ENCODE peak calls at places on chromosomes 4 and X, in four cellular contexts. One of them, this sample, is unnamed.

GRCh38 chr4:14708574-14708973 is 293.7 kb upstream of the CPEB2 start:
- DNase-seq in WTC11: no peak
- DNase-seq in K562: no peak
- DNase-seq in A549: no peak
- DNase-seq in this sample: no peak

GRCh38 chr4:67106846-67107467 is 438.3 kb downstream of the CENPC start:
- DNase-seq in WTC11: no peak
- DNase-seq in K562: no peak
- DNase-seq in A549: no peak
- DNase-seq in this sample: no peak

GRCh38 chr4:85807247-85807915 is 332.4 kb downstream of the ARHGAP24 start:
- DNase-seq in WTC11: no peak
- DNase-seq in K562: no peak
- DNase-seq in A549: no peak
- DNase-seq in this sample: no peak

GRCh38 chr4:94635172-94635571 is 122.6 kb upstream of the BMPR1B start:
- DNase-seq in WTC11: no peak
- DNase-seq in K562: no peak
- DNase-seq in A549: no peak
- DNase-seq in this sample: no peak

GRCh38 chr4:118920247-118920646 is 31.6 kb downstream of the SYNPO2 start:
- DNase-seq in WTC11: no peak
- DNase-seq in K562: no peak
- DNase-seq in A549: no peak
- DNase-seq in this sample: no peak

GRCh38 chrX:115344885-115345653 is 55.6 kb downstream of the LUZP4 start:
- DNase-seq in WTC11: peak; percentile 26
- DNase-seq in K562: no peak
- DNase-seq in A549: peak; percentile 62
- DNase-seq in this sample: peak; percentile 91

GRCh38 chrX:118594697-118595420 is 99.2 kb downstream of the DOCK11 start:
- DNase-seq in WTC11: no peak
- DNase-seq in K562: no peak
- DNase-seq in A549: no peak
- DNase-seq in this sample: no peak

GRCh38 chr4:104752337-104752736 is 257.6 kb upstream of the CXXC4 start:
- DNase-seq in WTC11: no peak
- DNase-seq in K562: no peak
- DNase-seq in A549: no peak
- DNase-seq in this sample: no peak

GRCh38 chrX:70196961-70197805 is 19.9 kb downstream of the DGAT2L6 start:
- DNase-seq in WTC11: peak; percentile 57
- DNase-seq in K562: peak; percentile 72
- DNase-seq in A549: peak; percentile 42
- DNase-seq in this sample: peak; percentile 51

GRCh38 chr4:112559053-112559452 is 43.1 kb upstream of the NEUROG2 start:
- DNase-seq in WTC11: no peak
- DNase-seq in K562: no peak
- DNase-seq in A549: no peak
- DNase-seq in this sample: no peak

GRCh38 chr4:140047017-140047640 is 106.9 kb downstream of the MAML3 start:
- DNase-seq in WTC11: peak; percentile 12
- DNase-seq in K562: no peak
- DNase-seq in A549: no peak
- DNase-seq in this sample: no peak

GRCh38 chrX:21438792-21439191 is 64.6 kb downstream of the CNKSR2 start:
- DNase-seq in WTC11: no peak
- DNase-seq in K562: no peak
- DNase-seq in A549: no peak
- DNase-seq in this sample: no peak

GRCh38 chrX:40243699-40244098 is 145.9 kb upstream of the BCOR start:
- DNase-seq in WTC11: no peak
- DNase-seq in K562: no peak
- DNase-seq in A549: no peak
- DNase-seq in this sample: no peak

GRCh38 chrX:74520291-74520690 is 94.1 kb downstream of the RLIM start:
- DNase-seq in WTC11: no peak
- DNase-seq in K562: no peak
- DNase-seq in A549: no peak
- DNase-seq in this sample: no peak

GRCh38 chr4:80206541-80207171 is 9.4 kb downstream of the PRDM8 start:
- DNase-seq in WTC11: no peak
- DNase-seq in K562: no peak
- DNase-seq in A549: no peak
- DNase-seq in this sample: no peak

GRCh38 chrX:37509349-37509748 is 62.1 kb upstream of the LANCL3 start:
- DNase-seq in WTC11: no peak
- DNase-seq in K562: no peak
- DNase-seq in A549: no peak
- DNase-seq in this sample: no peak

GRCh38 chr4:158043971-158044618 is 128.7 kb downstream of the GASK1B start:
- DNase-seq in WTC11: no peak
- DNase-seq in K562: no peak
- DNase-seq in A549: no peak
- DNase-seq in this sample: no peak

GRCh38 chr4:138192113-138192512 is 50.0 kb downstream of the SLC7A11 start:
- DNase-seq in WTC11: no peak
- DNase-seq in K562: peak; percentile 13
- DNase-seq in A549: peak; percentile 31
- DNase-seq in this sample: peak; percentile 68

GRCh38 chr4:84573738-84574720 is 8.9 kb upstream of the CDS1 start:
- DNase-seq in WTC11: no peak
- DNase-seq in K562: no peak
- DNase-seq in A549: no peak
- DNase-seq in this sample: no peak

GRCh38 chr4:73606465-73606974 is 13.7 kb downstream of the RASSF6 start:
- DNase-seq in WTC11: no peak
- DNase-seq in K562: no peak
- DNase-seq in A549: no peak
- DNase-seq in this sample: no peak

GRCh38 chrX:57156397-57157049 is 19.3 kb upstream of the SPIN2A start:
- DNase-seq in WTC11: peak; percentile 41
- DNase-seq in K562: no peak
- DNase-seq in A549: no peak
- DNase-seq in this sample: peak; percentile 50

GRCh38 chr4:18291313-18291712 is 269.8 kb upstream of the LCORL start:
- DNase-seq in WTC11: no peak
- DNase-seq in K562: no peak
- DNase-seq in A549: no peak
- DNase-seq in this sample: no peak

GRCh38 chr4:126738926-126739325 is 893.8 kb upstream of the INTU start:
- DNase-seq in WTC11: no peak
- DNase-seq in K562: no peak
- DNase-seq in A549: no peak
- DNase-seq in this sample: no peak

GRCh38 chr4:156169011-156169410 is 215.3 kb upstream of the CTSO start:
- DNase-seq in WTC11: peak; percentile 17
- DNase-seq in K562: no peak
- DNase-seq in A549: no peak
- DNase-seq in this sample: peak; percentile 3

GRCh38 chrX:66074920-66075879 is 35.3 kb upstream of the VSIG4 start:
- DNase-seq in WTC11: no peak
- DNase-seq in K562: no peak
- DNase-seq in A549: no peak
- DNase-seq in this sample: no peak

GRCh38 chrX:137166591-137166990 is 132.8 kb upstream of the GPR101 start:
- DNase-seq in WTC11: peak; percentile 53
- DNase-seq in K562: peak; percentile 15
- DNase-seq in A549: no peak
- DNase-seq in this sample: no peak

GRCh38 chr4:15848191-15848842 is 70.2 kb downstream of the CD38 start:
- DNase-seq in WTC11: no peak
- DNase-seq in K562: no peak
- DNase-seq in A549: no peak
- DNase-seq in this sample: no peak

GRCh38 chr4:43277003-43277402 is 384.5 kb downstream of the GRXCR1 start:
- DNase-seq in WTC11: no peak
- DNase-seq in K562: no peak
- DNase-seq in A549: no peak
- DNase-seq in this sample: no peak

GRCh38 chrX:124328765-124329164 is 3.7 kb upstream of the TEX13D start:
- DNase-seq in WTC11: no peak
- DNase-seq in K562: no peak
- DNase-seq in A549: no peak
- DNase-seq in this sample: no peak

GRCh38 chr4:25117274-25117673 is 43.0 kb downstream of the SEPSECS start:
- DNase-seq in WTC11: no peak
- DNase-seq in K562: no peak
- DNase-seq in A549: no peak
- DNase-seq in this sample: no peak

GRCh38 chr4:70801265-70801809 is 38.4 kb downstream of the GRSF1 start:
- DNase-seq in WTC11: no peak
- DNase-seq in K562: no peak
- DNase-seq in A549: no peak
- DNase-seq in this sample: no peak

GRCh38 chr4:24513718-24514117 is 70.6 kb downstream of the DHX15 start:
- DNase-seq in WTC11: no peak
- DNase-seq in K562: no peak
- DNase-seq in A549: no peak
- DNase-seq in this sample: no peak

GRCh38 chr4:153209410-153209809 is 5.2 kb downstream of the TRIM2 start:
- DNase-seq in WTC11: no peak
- DNase-seq in K562: no peak
- DNase-seq in A549: no peak
- DNase-seq in this sample: peak; percentile 84

DNA sequence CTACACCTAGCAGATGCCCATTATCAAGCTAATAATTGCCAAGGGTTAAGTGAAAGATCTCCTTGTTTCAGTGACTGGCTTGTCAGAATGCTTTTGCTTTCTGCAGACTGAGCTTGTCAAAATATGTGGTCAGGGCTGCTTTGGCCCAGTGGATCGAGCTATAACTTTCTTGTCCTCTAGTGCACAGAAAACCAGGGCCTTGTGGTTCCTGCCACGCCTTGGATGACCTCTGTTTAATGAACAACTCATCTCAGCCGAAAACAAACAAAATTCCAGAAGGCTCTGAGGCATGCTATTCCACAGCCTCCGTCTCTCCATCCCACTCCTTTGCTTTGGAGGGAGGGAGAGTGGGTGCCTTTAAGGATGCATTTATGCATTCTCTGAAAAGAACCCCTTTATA is 11.3 kb downstream of the EVC start:
- DNase-seq in WTC11: no peak
- DNase-seq in K562: no peak
- DNase-seq in A549: peak; percentile 24
- DNase-seq in this sample: peak; percentile 86
- TF ChIP-seq NR3C1 in WTC11: no peak
- TF ChIP-seq NR3C1 in K562: no peak
- TF ChIP-seq NR3C1 in A549: no peak
- TF ChIP-seq NR3C1 in this sample: no peak

DNA sequence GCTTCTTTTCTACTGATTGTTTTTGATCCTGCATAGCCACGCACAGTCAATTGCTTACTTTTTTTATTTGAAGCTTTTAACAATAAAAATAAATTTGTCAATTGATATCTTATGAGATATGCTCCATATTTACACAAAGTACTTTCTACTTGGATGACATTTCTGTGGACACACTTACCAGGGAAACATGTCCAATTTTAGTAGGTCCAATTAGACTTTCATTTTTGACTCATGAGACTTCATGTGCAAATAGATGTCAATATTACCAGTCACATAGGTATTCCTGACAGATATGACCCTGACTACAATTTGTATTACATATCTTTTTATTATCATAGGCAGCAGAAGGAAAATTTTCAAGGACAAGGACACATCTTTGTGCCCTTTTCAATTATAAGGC is 219.9 kb upstream of the ANKRD50 start:
- DNase-seq in WTC11: no peak
- DNase-seq in K562: no peak
- DNase-seq in A549: no peak
- DNase-seq in this sample: no peak
- TF ChIP-seq NR3C1 in WTC11: no peak
- TF ChIP-seq NR3C1 in K562: no peak
- TF ChIP-seq NR3C1 in A549: no peak
- TF ChIP-seq NR3C1 in this sample: no peak

GRCh38 chr4:154707877-154708276 is 35.9 kb upstream of the LRAT start:
- DNase-seq in WTC11: no peak
- DNase-seq in K562: no peak
- DNase-seq in A549: no peak
- DNase-seq in this sample: no peak
- TF ChIP-seq NR3C1 in WTC11: no peak
- TF ChIP-seq NR3C1 in K562: no peak
- TF ChIP-seq NR3C1 in A549: no peak
- TF ChIP-seq NR3C1 in this sample: no peak

DNA sequence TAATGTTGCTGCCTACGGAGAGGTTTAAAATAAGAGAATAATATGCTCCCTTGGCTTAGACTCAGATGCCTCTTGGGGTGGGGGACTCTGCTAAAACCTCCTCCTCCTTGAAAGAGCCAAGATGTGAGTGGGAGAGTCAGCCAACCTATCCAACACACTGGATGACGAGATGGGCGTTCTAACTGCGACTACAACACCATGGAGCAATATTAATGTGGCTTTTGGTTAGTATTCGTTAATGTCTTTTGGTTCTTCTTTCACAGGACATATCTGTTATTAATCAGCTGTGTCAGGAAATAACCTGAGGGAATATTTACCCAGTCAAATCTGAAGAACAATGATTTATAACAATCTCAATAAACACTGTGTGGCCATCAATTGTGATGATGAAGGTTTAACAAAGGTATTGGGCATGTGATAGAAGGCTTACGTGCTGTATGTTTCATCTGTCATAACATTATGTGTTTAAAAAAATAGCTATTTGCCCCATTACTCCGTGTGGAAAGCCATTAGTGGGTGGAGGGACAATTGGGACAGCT is 143.5 kb upstream of the FTHL17 start:
- DNase-seq in WTC11: no peak
- DNase-seq in K562: no peak
- DNase-seq in A549: no peak
- DNase-seq in this sample: no peak
- TF ChIP-seq NR3C1 in WTC11: no peak
- TF ChIP-seq NR3C1 in K562: no peak
- TF ChIP-seq NR3C1 in A549: no peak
- TF ChIP-seq NR3C1 in this sample: no peak

This sample was measured in HepG2.